ENCODE peak calls at places on chromosome 22, in four cellular contexts. W is mammary epithelial cell, L is adrenal gland, S is colonic mucosa. V is an unnamed sample.

GRCh38 chr22:37855462-37855861 is 6.2 kb downstream of the EIF3L start:
- DNase-seq in W (no peak), L (no peak), S (no peak), V (no peak)

GRCh38 chr22:41576877-41577276 is 12.8 kb downstream of the PMM1 start:
- DNase-seq in W (peak; percentile 43), L (peak; percentile 88), S (peak; percentile 40), V (peak; percentile 74)

GRCh38 chr22:37427128-37427710 is at the start of gene ELFN2:
- DNase-seq in W (no peak), L (no peak), S (no peak), V (peak; percentile 51)

GRCh38 chr22:48489551-48490512 is 1337.8 kb downstream of the BRD1 start:
- DNase-seq in W (no peak), L (no peak), S (no peak), V (peak; percentile 44)

GRCh38 chr22:30201970-30202369 is 44.6 kb downstream of the LIF start:
- DNase-seq in W (peak; percentile 65), L (no peak), S (no peak), V (no peak)

GRCh38 chr22:16601437-16602223 is 9.0 kb upstream of the CCT8L2 start:
- DNase-seq in W (no peak), L (no peak), S (no peak), V (no peak)

GRCh38 chr22:43066844-43067385 is 22.3 kb downstream of the TTLL1 start:
- DNase-seq in W (peak; percentile 69), L (peak; percentile 10), S (no peak), V (peak; percentile 66)

GRCh38 chr22:29765905-29766631 is 739 bp downstream of the ZMAT5 start:
- DNase-seq in W (no peak), L (peak; percentile 25), S (peak; percentile 54), V (peak; percentile 61)

GRCh38 chr22:26553056-26553752 is 36.7 kb downstream of the TPST2 start:
- DNase-seq in W (peak; percentile 77), L (peak; percentile 33), S (no peak), V (no peak)

GRCh38 chr22:48884292-48884691 is 943.4 kb downstream of the BRD1 start:
- DNase-seq in W (no peak), L (no peak), S (no peak), V (no peak)

GRCh38 chr22:30212363-30212995 is 34.1 kb downstream of the LIF start:
- DNase-seq in W (peak; percentile 99), L (peak; percentile 97), S (no peak), V (peak; percentile 84)

GRCh38 chr22:22767876-22768602 is 119.6 kb upstream of the IGLL5 start:
- DNase-seq in W (no peak), L (peak; percentile 62), S (peak; percentile 10), V (no peak)

GRCh38 chr22:50281384-50281760 is 11.2 kb upstream of the MAPK11 start:
- DNase-seq in W (no peak), L (no peak), S (no peak), V (no peak)
- H3K27ac ChIP-seq in W (no peak overlapping the region), L (peak overlapping the region; percentile 86), S (no peak overlapping the region), V (no peak overlapping the region)

GRCh38 chr22:46030241-46030880 is 53.4 kb upstream of the WNT7B start:
- DNase-seq in W (no peak), L (no peak), S (no peak), V (no peak)
- H3K27ac ChIP-seq in W (no peak overlapping the region), L (peak overlapping the region; percentile 92), S (no peak overlapping the region), V (no peak overlapping the region)

GRCh38 chr22:20799449-20799848 is 25.5 kb downstream of the SERPIND1 start:
- DNase-seq in W (peak; percentile 16), L (no peak), S (no peak), V (no peak)
- H3K27ac ChIP-seq in W (no peak overlapping the region), L (no peak overlapping the region), S (no peak overlapping the region), V (no peak overlapping the region)

DNA sequence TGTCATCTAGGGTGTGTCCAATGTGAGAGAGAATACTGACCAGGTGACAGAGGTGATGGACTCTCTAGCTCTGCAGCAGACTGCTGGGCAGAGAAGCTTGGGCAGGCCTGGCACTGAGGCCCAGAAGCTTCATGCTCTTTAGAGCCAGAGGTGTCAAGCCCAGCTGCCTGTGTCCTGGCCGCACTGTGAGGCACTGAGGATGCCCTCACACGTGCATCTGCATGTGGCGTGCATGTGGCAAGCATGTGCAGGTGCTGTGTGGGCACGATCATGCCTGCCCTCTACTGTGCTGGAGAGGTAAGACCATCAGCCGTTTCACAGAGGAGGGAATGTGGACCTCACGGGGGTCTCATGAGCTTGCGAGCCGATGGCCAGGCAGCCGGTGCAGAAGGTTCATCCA is 15.8 kb upstream of the TXNRD2 start:
- DNase-seq in W (no peak), L (no peak), S (no peak), V (no peak)
- H3K27ac ChIP-seq in W (no peak overlapping the region), L (no peak overlapping the region), S (no peak overlapping the region), V (no peak overlapping the region)

V was measured in hepatocyte.